ENCODE peak calls at places on chromosomes 13 and 19, in eight cellular contexts. D is endodermal cell; E is upper lobe of right lung; M is H9; O is CD4-positive, CD25-positive, alpha-beta regulatory T cell; B is CD8-positive, alpha-beta T cell; K is Panc1; Q is spleen. A is an unnamed sample.

GRCh38 chr13:99218545-99218944 is 17.9 kb downstream of the UBAC2 start:
- DNase-seq in D (no peak), E (no peak), M (no peak), O (no peak), B (no peak), K (no peak), Q (no peak), A (no peak)

GRCh38 chr13:97220151-97220900 is 1.8 kb upstream of the MBNL2 start:
- DNase-seq in D (no peak), E (no peak), M (no peak), O (no peak), B (no peak), K (no peak), Q (no peak), A (no peak)

GRCh38 chr13:60311527-60311926 is 85.5 kb upstream of the TDRD3 start:
- DNase-seq in D (no peak), E (no peak), M (no peak), O (no peak), B (no peak), K (no peak), Q (no peak), A (no peak)

GRCh38 chr19:3471954-3472655 is 8.2 kb downstream of the SMIM24 start:
- DNase-seq in D (peak), E (peak), M (no peak), O (no peak), B (peak), K (no peak), Q (no peak), A (no peak)

GRCh38 chr13:113155201-113155600 is 3.2 kb upstream of the PROZ start:
- DNase-seq in D (peak), E (no peak), M (peak), O (no peak), B (no peak), K (no peak), Q (no peak), A (no peak)

GRCh38 chr13:113502686-113503085 is 12.2 kb upstream of the DCUN1D2 start:
- DNase-seq in D (no peak), E (no peak), M (no peak), O (no peak), B (no peak), K (no peak), Q (no peak), A (no peak)

GRCh38 chr19:3084943-3085342 is 9.2 kb upstream of the GNA11 start:
- DNase-seq in D (no peak), E (no peak), M (no peak), O (no peak), B (no peak), K (no peak), Q (no peak), A (no peak)

GRCh38 chr13:44768233-44768632 is 192.1 kb upstream of the TSC22D1 start:
- DNase-seq in D (no peak), E (no peak), M (no peak), O (no peak), B (no peak), K (no peak), Q (no peak), A (no peak)

GRCh38 chr13:48560657-48561337 is 27.9 kb upstream of the RCBTB2 start:
- DNase-seq in D (no peak), E (no peak), M (no peak), O (no peak), B (no peak), K (no peak), Q (no peak), A (no peak)

GRCh38 chr19:13906525-13906904 is 514 bp downstream of the CC2D1A start:
- DNase-seq in D (peak), E (peak), M (no peak), O (peak), B (peak), K (no peak), Q (no peak), A (no peak)

GRCh38 chr13:22926176-22927007 is 254.4 kb upstream of the SGCG start:
- DNase-seq in D (peak), E (peak), M (peak), O (no peak), B (no peak), K (no peak), Q (peak), A (peak)

GRCh38 chr19:55253264-55253663 is 5.6 kb downstream of the PPP6R1 start:
- DNase-seq in D (no peak), E (no peak), M (no peak), O (no peak), B (no peak), K (no peak), Q (peak), A (no peak)

GRCh38 chr13:99442273-99442895 is 58.9 kb upstream of the TM9SF2 start:
- DNase-seq in D (peak), E (no peak), M (no peak), O (peak), B (peak), K (peak), Q (no peak), A (peak)

GRCh38 chr19:53333071-53333465 is 481 bp upstream of the ZNF845 start:
- DNase-seq in D (peak), E (peak), M (peak), O (peak), B (peak), K (no peak), Q (peak), A (peak)

GRCh38 chr13:34623331-34623730 is 318.7 kb upstream of the NBEA start:
- DNase-seq in D (peak), E (no peak), M (no peak), O (no peak), B (no peak), K (no peak), Q (no peak), A (no peak)

GRCh38 chr13:97348569-97349100 is 85.3 kb upstream of the RAP2A start:
- DNase-seq in D (no peak), E (no peak), M (no peak), O (no peak), B (no peak), K (no peak), Q (no peak), A (no peak)

GRCh38 chr13:20118268-20119140 is 42.3 kb downstream of the GJA3 start:
- DNase-seq in D (peak), E (peak), M (peak), O (peak), B (peak), K (no peak), Q (peak), A (no peak)

GRCh38 chr13:33284016-33284415 is 1.5 kb downstream of the STARD13 start:
- DNase-seq in D (no peak), E (no peak), M (no peak), O (no peak), B (no peak), K (no peak), Q (no peak), A (no peak)

GRCh38 chr13:33285420-33286124 is at the start of gene STARD13:
- DNase-seq in D (peak), E (peak), M (peak), O (no peak), B (no peak), K (peak), Q (peak), A (peak)

GRCh38 chr13:33281951-33282595 is 3.5 kb downstream of the STARD13 start:
- DNase-seq in D (no peak), E (no peak), M (no peak), O (no peak), B (no peak), K (no peak), Q (no peak), A (no peak)

GRCh38 chr13:33284916-33285315 is 639 bp downstream of the STARD13 start:
- DNase-seq in D (no peak), E (no peak), M (no peak), O (no peak), B (no peak), K (no peak), Q (no peak), A (no peak)

DNA sequence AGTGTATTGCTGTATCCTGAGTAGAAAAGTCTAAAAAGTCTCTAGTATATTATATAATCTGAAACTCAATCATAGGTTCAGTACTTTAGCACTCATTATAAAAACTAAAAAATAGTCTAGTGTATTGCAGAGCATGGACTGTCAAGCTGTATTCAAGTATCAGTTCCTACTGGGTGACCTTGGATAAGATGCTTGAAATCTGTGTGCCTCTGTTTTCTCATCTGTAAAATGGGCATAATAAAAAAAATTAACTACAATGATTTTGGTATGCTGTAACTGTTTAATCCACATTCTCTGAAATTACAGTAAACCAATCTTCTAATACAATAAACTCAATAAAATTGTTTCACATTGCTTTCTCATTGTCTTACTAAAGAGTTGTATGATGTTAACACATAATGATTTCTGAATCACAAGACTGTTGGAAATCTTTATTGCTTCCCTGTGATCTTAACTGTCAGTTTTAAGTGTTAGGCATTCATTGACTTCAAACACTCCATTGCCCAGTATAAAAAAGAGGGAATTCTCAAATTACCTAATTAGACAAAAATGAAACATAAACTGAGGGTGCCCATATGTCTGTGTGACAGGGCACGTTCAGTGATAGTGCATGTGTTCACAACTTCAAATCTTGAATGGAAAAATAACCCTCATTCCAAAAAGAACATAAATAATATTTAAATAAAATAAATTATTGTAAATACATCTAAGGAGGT is 2.2 kb downstream of the STARD13 start:
- DNase-seq in D (no peak), E (no peak), M (no peak), O (no peak), B (no peak), K (no peak), Q (no peak), A (no peak)
- H3K27ac ChIP-seq in D (no peak), E (peak), M (no peak), O (no peak), B (no peak), K (peak), Q (peak), A (peak)

GRCh38 chr19:47155141-47155540 is 24.5 kb downstream of the SAE1 start:
- DNase-seq in D (no peak), E (no peak), M (no peak), O (no peak), B (no peak), K (no peak), Q (no peak), A (no peak)

GRCh38 chr19:47158879-47159509 is 28.4 kb downstream of the SAE1 start:
- DNase-seq in D (no peak), E (no peak), M (no peak), O (peak), B (no peak), K (no peak), Q (no peak), A (no peak)

GRCh38 chr19:47157455-47158321 is 27.1 kb downstream of the SAE1 start:
- DNase-seq in D (peak), E (no peak), M (peak), O (peak), B (no peak), K (no peak), Q (peak), A (peak)

GRCh38 chr19:47156861-47157454 is 26.3 kb downstream of the SAE1 start:
- DNase-seq in D (no peak), E (no peak), M (no peak), O (no peak), B (no peak), K (no peak), Q (no peak), A (no peak)

GRCh38 chr19:47158367-47158791 is 27.7 kb downstream of the SAE1 start:
- DNase-seq in D (no peak), E (no peak), M (no peak), O (no peak), B (no peak), K (no peak), Q (no peak), A (peak)
- H3K27ac ChIP-seq in D (peak), E (peak), M (peak), O (peak), B (peak), K (peak), Q (peak), A (peak)

DNA sequence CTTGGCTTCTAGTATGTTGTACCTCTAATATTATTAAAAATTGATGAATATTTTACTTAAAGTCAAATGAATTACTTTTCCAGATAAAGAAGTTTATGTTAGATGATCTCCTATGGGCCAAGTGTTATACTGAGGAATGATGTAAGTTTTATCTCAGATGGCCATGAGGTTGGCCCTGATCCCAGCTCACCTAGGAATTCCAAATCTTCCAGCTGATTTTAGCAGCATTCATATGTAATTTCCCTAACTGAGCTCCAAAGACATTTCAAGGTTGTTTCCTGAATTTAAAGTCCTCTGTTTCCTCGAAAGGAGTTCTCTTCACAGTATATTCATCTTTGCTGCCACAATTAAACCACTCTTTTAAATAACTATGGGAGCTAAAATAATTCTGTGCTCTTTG is 1670.4 kb upstream of the SPRY2 start:
- DNase-seq in D (no peak), E (no peak), M (no peak), O (no peak), B (no peak), K (no peak), Q (no peak), A (no peak)
- H3K27ac ChIP-seq in D (no peak), E (no peak), M (no peak), O (no peak), B (no peak), K (no peak), Q (no peak), A (no peak)

DNA sequence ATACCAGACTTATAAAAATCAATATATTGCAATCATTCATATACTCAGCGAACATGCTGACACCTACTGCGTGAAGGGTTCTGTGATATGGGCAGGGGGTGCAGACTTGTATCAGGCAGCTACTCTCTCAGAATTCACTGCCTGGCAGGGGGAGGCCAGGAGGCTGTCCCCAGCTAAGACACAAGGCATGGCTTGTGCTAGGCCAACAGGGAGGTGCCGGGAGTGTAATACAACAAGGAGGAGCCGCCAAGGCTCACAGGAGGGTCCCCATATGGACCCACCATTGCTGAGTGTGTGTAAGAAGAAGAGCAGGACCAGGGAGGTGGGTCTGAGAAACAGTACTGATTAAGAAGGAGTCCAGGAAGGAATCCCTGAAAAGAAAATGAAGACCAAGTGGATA is 97.2 kb downstream of the COL4A2 start:
- DNase-seq in D (no peak), E (no peak), M (no peak), O (no peak), B (no peak), K (no peak), Q (no peak), A (no peak)
- H3K27ac ChIP-seq in D (no peak), E (no peak), M (no peak), O (no peak), B (no peak), K (no peak), Q (no peak), A (peak)

GRCh38 chr19:32857584-32857983 is 12.0 kb downstream of the SLC7A9 start:
- DNase-seq in D (no peak), E (no peak), M (no peak), O (no peak), B (no peak), K (no peak), Q (no peak), A (no peak)
- H3K27ac ChIP-seq in D (no peak), E (no peak), M (no peak), O (no peak), B (no peak), K (no peak), Q (no peak), A (no peak)

DNA sequence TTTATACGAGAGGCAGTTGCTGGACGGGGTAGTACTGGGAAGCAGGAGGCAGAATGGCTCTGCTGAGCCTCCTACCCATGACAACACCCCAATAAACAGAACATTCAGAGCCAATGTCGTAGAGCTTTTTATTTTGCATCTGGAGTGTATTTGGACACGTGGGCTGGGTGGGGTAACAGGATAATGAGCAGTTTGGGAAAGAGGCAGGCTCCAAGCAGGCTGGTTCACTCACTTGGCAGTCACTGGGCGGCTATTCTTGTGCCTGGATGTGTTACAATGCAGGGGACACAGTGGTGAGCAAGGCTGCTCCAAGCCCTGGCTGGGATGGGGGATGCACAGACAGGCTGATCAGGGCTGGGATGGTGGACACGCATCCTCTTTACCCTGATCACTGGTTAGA is 9.5 kb downstream of the ACTMAP start:
- DNase-seq in D (no peak), E (peak), M (no peak), O (no peak), B (no peak), K (no peak), Q (no peak), A (peak)
- H3K27ac ChIP-seq in D (peak), E (peak), M (no peak), O (no peak), B (no peak), K (no peak), Q (no peak), A (peak)

GRCh38 chr13:103315701-103316100 is 249.5 kb upstream of the SLC10A2 start:
- DNase-seq in D (no peak), E (no peak), M (no peak), O (no peak), B (no peak), K (no peak), Q (no peak), A (no peak)
- H3K27ac ChIP-seq in D (no peak), E (no peak), M (no peak), O (no peak), B (no peak), K (no peak), Q (no peak), A (no peak)

GRCh38 chr19:30630289-30631034 is 258.3 kb downstream of the ZNF536 start:
- DNase-seq in D (no peak), E (no peak), M (no peak), O (no peak), B (no peak), K (no peak), Q (no peak), A (no peak)
- H3K27ac ChIP-seq in D (no peak), E (no peak), M (no peak), O (no peak), B (no peak), K (no peak), Q (no peak), A (no peak)

GRCh38 chr13:51829236-51829899 is 15.6 kb downstream of the TMEM272 start:
- DNase-seq in D (no peak), E (no peak), M (no peak), O (no peak), B (no peak), K (no peak), Q (no peak), A (no peak)
- H3K27ac ChIP-seq in D (no peak), E (no peak), M (no peak), O (no peak), B (no peak), K (no peak), Q (no peak), A (no peak)